ENCODE peak calls at places on chromosomes 16 and 17, in nine cellular contexts. Q, N, T, M, S, X, L, I and U are unnamed samples.

GRCh38 chr16:637081-638018 is 1.2 kb upstream of the METTL26 start:
- DNase-seq in T (peak), Q (peak), M (peak), S (peak), L (no peak), N (peak), I (peak), X (peak), U (peak)

GRCh38 chr17:37096071-37096470 is 147.3 kb downstream of the AATF start:
- DNase-seq in T (no peak), L (no peak), X (no peak), S (no peak), I (no peak), M (no peak), Q (no peak), N (no peak), U (no peak)

GRCh38 chr17:39648876-39649430 is 12.0 kb downstream of the STARD3 start:
- DNase-seq in N (no peak), X (peak), Q (no peak), T (no peak), S (peak), M (no peak), L (no peak), I (no peak), U (no peak)

GRCh38 chr16:57611184-57611583 is 17.2 kb upstream of the ADGRG1 start:
- DNase-seq in Q (no peak), N (no peak), I (no peak), M (no peak), T (no peak), X (peak), L (peak), S (peak), U (no peak)

GRCh38 chr16:89931964-89932363 is 8.8 kb downstream of the TUBB3 start:
- DNase-seq in S (no peak), N (no peak), M (no peak), I (no peak), T (no peak), X (no peak), Q (no peak), L (no peak), U (no peak)

GRCh38 chr17:72151565-72152391 is 31.0 kb downstream of the SOX9 start:
- DNase-seq in Q (peak), N (peak), M (no peak), L (peak), I (no peak), T (no peak), X (peak), S (peak), U (peak)

GRCh38 chr17:78753316-78754250 is 28.5 kb downstream of the CYTH1 start:
- DNase-seq in N (no peak), Q (no peak), I (no peak), L (no peak), M (no peak), T (no peak), X (no peak), S (no peak), U (no peak)

GRCh38 chr17:48153711-48154642 is 46.4 kb downstream of the SNX11 start:
- DNase-seq in N (peak), S (peak), Q (no peak), I (peak), M (no peak), X (peak), L (peak), T (no peak), U (no peak)

GRCh38 chr16:69476920-69477418 is 52.5 kb downstream of the CYB5B start:
- DNase-seq in T (no peak), I (peak), S (peak), L (peak), N (peak), Q (no peak), X (peak), M (no peak), U (no peak)

GRCh38 chr17:42118126-42118510 is 3.0 kb downstream of the KAT2A start:
- DNase-seq in X (no peak), S (no peak), I (no peak), T (no peak), M (no peak), Q (no peak), L (no peak), N (no peak), U (no peak)

GRCh38 chr17:70110443-70110880 is 35.4 kb downstream of the KCNJ16 start:
- DNase-seq in T (no peak), I (peak), X (peak), L (peak), N (peak), M (no peak), S (peak), Q (no peak), U (no peak)

GRCh38 chr17:30290696-30291570 is 811 bp downstream of the BLMH start:
- DNase-seq in N (peak), T (no peak), S (peak), M (no peak), X (peak), Q (peak), I (peak), L (no peak), U (peak)

GRCh38 chr16:57480127-57480753 is 6.1 kb downstream of the DOK4 start:
- DNase-seq in S (peak), M (no peak), I (peak), T (no peak), Q (peak), L (peak), X (peak), N (peak), U (peak)

GRCh38 chr17:79065105-79065670 is 9.4 kb upstream of the ENGASE start:
- DNase-seq in L (no peak), T (no peak), M (peak), Q (no peak), I (peak), X (peak), S (peak), N (peak), U (no peak)

GRCh38 chr17:18191071-18191667 is 7.5 kb downstream of the ALKBH5 start:
- DNase-seq in S (peak), X (no peak), N (no peak), I (peak), M (no peak), T (no peak), Q (no peak), L (no peak), U (peak)

GRCh38 chr17:61537264-61537771 is 53.7 kb downstream of the NACA2 start:
- DNase-seq in M (no peak), L (no peak), S (no peak), X (no peak), I (no peak), Q (no peak), T (no peak), N (no peak), U (no peak)

GRCh38 chr16:85051067-85051709 is 23.6 kb downstream of the KIAA0513 start:
- DNase-seq in I (peak), M (no peak), L (no peak), S (no peak), N (no peak), X (no peak), T (no peak), Q (no peak), U (no peak)

GRCh38 chr16:726438-727290 is at the start of the genes CCDC78 and HAGHL:
- DNase-seq in T (peak), S (peak), M (no peak), I (peak), N (peak), L (no peak), X (peak), Q (peak), U (peak)

GRCh38 chr16:89922884-89923639 is at the start of gene TUBB3:
- DNase-seq in I (peak), N (peak), L (peak), X (peak), Q (peak), M (no peak), T (no peak), S (peak), U (peak)

GRCh38 chr17:7579001-7579838 is at the start of gene CD68:
- DNase-seq in Q (peak), M (no peak), I (peak), S (peak), L (peak), T (no peak), X (peak), N (peak), U (peak)

GRCh38 chr17:16374129-16374528 is 6.8 kb upstream of the UBB start:
- DNase-seq in Q (no peak), X (peak), S (peak), L (no peak), M (no peak), T (no peak), N (no peak), I (no peak), U (no peak)